ENCODE peak calls at places on chromosomes 11 and 22, in seven cellular contexts. N is SK-N-SH, H is GM12878, B is K562, V is HCT116, O is HepG2, E is H1. S is an unnamed sample.

GRCh38 chr22:20867179-20868099 is 8.6 kb downstream of the SNAP29 start:
- DNase-seq in N (peak; percentile 77), H (no peak), B (peak; percentile 100), V (no peak), O (peak; percentile 80), E (no peak), S (peak; percentile 93)

GRCh38 chr11:79273781-79274180 is 167.0 kb downstream of the TENM4 start:
- DNase-seq in N (no peak), H (no peak), B (no peak), V (no peak), O (no peak), E (no peak), S (no peak)

GRCh38 chr11:95977534-95978174 is 53.7 kb upstream of the MTMR2 start:
- DNase-seq in N (no peak), H (no peak), B (no peak), V (no peak), O (peak; percentile 63), E (no peak), S (no peak)

GRCh38 chr11:32890843-32891656 is 1.6 kb upstream of the QSER1 start:
- DNase-seq in N (no peak), H (no peak), B (no peak), V (no peak), O (no peak), E (no peak), S (no peak)

GRCh38 chr11:117856252-117856651 is 20.2 kb downstream of the FXYD6 start:
- DNase-seq in N (no peak), H (no peak), B (no peak), V (no peak), O (no peak), E (no peak), S (no peak)

GRCh38 chr22:26321469-26321913 is 107.6 kb upstream of the ASPHD2 start:
- DNase-seq in N (no peak), H (no peak), B (peak; percentile 25), V (no peak), O (no peak), E (no peak), S (no peak)

GRCh38 chr11:71951741-71952310 is 23.0 kb downstream of the RNF121 start:
- DNase-seq in N (no peak), H (no peak), B (no peak), V (no peak), O (no peak), E (no peak), S (no peak)

GRCh38 chr11:35986958-35987357 is 43.1 kb downstream of the LDLRAD3 start:
- DNase-seq in N (no peak), H (no peak), B (no peak), V (no peak), O (no peak), E (no peak), S (no peak)

GRCh38 chr11:131253885-131254204 is 116.6 kb upstream of the NTM start:
- DNase-seq in N (peak; percentile 42), H (no peak), B (no peak), V (no peak), O (no peak), E (peak; percentile 52), S (no peak)

GRCh38 chr11:108819957-108820356 is 155.1 kb downstream of the DDX10 start:
- DNase-seq in N (no peak), H (no peak), B (no peak), V (no peak), O (no peak), E (no peak), S (no peak)
- TF ChIP-seq JUND in N (no peak), H (no peak), B (no peak), V (no peak), O (no peak), E (no peak), S (no peak)

DNA sequence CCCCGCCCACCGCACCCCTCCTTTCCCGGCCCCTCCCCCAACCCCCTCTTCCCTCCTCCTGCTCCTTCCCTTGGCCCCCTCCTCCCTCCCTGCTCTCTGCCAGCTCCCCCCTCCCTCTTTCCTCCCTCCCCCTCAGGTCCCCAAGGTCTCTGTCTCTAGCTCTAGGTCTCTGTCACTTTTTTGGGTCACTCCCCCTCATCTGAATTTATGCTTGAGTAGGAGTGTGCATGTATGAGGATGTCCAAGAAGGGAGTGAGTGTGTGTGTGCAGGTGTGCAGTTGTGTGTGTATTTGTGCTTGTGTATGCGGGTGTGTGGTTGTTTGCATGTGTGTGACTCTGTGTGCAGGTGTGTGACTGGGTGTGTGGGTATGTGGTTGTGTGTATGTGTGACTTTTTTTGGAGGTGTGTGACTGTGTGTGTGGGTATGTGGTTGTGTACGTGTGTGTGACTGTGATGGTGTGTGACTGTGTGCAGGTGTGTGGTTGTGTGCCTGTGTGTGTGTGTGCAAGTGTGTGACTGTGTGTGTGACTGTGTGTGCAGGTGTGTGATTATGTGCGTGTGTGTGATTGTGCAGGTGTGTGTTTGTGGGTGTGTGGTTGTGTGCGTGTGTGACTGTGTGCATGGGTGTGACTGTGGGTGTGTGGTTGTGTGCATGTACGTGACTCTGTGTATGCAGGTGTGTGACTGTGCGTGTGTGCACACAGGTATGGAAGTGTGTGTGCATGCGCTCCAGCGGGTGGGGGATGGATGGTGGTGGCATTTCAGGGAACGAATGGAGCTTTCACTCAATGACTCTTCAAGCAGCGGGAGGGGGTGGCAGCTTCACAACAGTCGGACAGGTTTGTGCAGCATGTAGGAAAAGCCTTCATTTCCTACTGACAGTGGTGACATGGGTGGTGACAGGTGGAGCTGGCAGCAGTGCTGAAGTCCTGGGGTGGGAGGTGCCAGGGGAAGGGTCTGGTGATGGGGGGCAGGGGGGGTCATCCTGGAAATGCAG is 47.5 kb downstream of the CACNA1I start:
- DNase-seq in N (peak; percentile 39), H (no peak), B (no peak), V (no peak), O (no peak), E (no peak), S (no peak)
- TF ChIP-seq JUND in N (no peak), H (no peak), B (no peak), V (no peak), O (no peak), E (no peak), S (no peak)

DNA sequence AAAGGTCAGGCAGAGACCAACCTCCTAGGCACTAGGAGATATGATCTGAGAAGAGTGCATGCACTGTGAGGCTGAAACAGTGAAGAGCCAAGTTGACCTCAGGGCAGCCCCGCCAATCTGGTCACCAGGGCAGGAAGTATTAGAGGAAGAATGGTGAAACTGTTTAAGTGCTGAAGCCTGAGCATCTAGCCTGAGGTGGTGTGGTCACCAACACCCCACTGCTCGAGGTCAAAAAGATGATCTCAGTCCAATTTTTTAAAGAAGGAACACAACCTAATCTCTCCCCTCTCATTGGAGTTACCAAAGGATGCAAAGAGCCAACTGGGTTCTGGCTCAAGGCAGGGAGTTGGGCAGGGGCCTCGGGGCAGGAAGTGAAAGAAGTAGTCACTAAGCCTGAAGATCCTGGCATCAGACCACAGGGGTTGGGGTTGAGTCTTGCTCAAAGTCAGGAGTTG is 4.0 kb downstream of the APBB1 start:
- DNase-seq in N (no peak), H (no peak), B (no peak), V (no peak), O (no peak), E (no peak), S (no peak)
- TF ChIP-seq JUND in N (no peak), H (no peak), B (no peak), V (no peak), O (no peak), E (no peak), S (no peak)

DNA sequence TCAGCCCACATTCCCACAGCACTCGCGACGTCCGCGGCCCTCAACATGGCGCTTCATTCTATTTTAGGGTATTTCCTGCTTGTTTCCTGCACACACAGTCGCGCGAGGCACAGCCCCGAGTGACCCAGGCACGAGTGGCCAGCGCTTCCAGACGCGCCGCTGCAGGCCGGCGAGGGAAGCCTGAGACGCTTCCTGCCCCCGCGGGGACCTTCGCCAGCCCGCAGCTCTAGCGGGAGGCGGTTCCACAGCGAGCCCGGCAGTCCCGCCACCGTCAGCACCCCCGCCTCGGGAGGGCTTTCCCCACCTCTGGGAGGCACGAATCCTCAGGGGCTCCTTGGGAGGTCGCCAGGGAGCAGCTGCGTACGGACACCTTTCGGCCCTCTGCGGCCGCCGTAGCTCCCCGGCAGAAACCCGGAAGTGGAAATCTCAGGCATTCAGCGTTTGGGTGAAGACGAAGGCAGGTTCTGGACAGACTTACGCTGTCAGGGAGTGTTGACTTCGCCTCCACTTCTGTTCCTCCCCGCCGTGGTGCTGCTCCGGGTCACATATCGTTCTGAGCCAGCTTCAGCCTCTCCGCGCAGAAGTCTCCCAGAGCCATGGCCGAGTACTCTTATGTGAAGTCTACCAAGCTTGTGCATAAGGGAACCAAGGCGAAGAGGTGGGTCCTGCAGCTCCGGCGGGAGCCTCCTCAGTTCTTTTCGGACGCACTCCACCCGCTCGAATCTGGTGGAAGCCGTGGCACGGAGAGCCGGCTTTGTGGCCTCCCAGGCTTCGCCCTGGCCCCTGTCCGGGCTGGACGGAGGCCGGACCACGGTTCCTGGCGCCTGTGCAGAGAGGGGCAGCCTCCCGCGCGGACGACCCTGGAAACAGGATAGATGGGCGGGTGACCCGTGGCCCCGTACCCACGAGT is 2925.9 kb upstream of the OR11H1 start:
- DNase-seq in N (peak; percentile 85), H (no peak), B (peak; percentile 78), V (no peak), O (peak; percentile 61), E (no peak), S (peak; percentile 89)
- TF ChIP-seq JUND in N (no peak), H (no peak), B (peak; percentile 52), V (no peak), O (no peak), E (no peak), S (no peak)

DNA sequence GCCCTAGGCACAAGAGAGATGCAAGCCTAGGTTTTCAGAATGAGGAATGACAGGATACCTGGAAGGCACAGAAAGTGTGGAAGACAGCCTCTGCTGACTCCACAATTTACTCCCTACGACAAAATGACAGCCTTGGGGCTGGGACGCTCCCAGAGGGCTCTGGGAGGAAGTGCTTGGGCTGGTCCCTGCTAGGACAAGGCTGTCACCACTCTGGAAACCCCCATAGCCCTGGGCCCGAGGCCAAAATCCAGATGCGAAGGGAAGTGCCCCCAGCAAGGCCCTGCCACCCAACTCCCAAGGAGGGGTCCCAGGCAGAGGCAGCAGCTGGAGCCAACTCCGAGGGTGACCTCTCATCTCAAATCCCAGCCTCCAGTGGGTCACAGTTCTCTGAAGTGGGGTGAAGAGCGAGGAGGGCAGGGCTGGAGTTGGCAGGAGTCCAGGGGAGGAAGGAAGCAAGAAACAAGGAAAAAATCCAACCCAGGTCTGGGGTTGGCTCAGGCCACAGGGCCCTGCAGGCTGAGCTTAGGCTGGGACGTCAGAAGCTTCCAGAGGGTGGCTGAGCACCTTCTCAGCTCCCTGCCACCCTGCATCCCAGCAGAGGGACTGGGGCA is 6.3 kb upstream of the CDC42EP2 start:
- DNase-seq in N (no peak), H (no peak), B (no peak), V (no peak), O (no peak), E (no peak), S (no peak)
- TF ChIP-seq JUND in N (no peak), H (no peak), B (no peak), V (no peak), O (no peak), E (no peak), S (no peak)

DNA sequence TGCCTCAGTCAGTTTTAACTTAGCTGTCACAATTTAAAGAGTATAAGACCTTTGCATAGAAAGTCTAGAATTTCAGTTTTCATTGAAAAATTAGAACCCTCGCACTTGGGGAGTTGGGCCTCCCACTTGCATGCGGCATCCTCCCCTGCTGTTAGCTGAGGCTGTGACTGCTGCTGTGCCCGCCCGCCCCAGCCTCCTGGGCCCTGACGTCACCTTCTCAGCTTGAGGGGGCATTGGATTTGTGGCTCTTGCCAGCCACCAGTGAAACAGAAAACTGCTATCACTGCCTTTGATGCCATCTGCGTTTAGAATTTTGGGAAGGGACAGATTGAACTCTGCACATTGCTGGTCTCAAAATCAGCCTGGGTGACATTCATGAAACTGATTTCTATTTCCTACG is 108.7 kb downstream of the CTTN start:
- DNase-seq in N (peak; percentile 9), H (no peak), B (no peak), V (no peak), O (no peak), E (no peak), S (no peak)
- TF ChIP-seq JUND in N (no peak), H (no peak), B (no peak), V (no peak), O (no peak), E (no peak), S (no peak)

S was measured in T47D.